ENCODE peak calls at places on chromosome 20, in four cellular contexts. One of them, this sample, is unnamed. For H3K4me1 and H3K36me3, the result is how much of the 10 kb centered on the place peaks cover.

GRCh38 chr20:35269055-35269781 is 8.7 kb downstream of the MMP24OS start:
- DNase-seq in small intestine: peak
- DNase-seq in CD8-positive, alpha-beta memory T cell: peak
- DNase-seq in CD8-positive, alpha-beta T cell: peak
- DNase-seq in this sample: peak

GRCh38 chr20:45911486-45912343 is at the start of gene PLTP:
- DNase-seq in small intestine: no peak
- DNase-seq in CD8-positive, alpha-beta memory T cell: peak
- DNase-seq in CD8-positive, alpha-beta T cell: peak
- DNase-seq in this sample: peak

GRCh38 chr20:25297141-25297905 is 49.4 kb downstream of the PYGB start:
- DNase-seq in small intestine: no peak
- DNase-seq in CD8-positive, alpha-beta memory T cell: no peak
- DNase-seq in CD8-positive, alpha-beta T cell: no peak
- DNase-seq in this sample: peak

GRCh38 chr20:51966296-51966971 is 164.1 kb upstream of the SALL4 start:
- DNase-seq in small intestine: peak
- DNase-seq in CD8-positive, alpha-beta memory T cell: no peak
- DNase-seq in CD8-positive, alpha-beta T cell: no peak
- DNase-seq in this sample: peak

GRCh38 chr20:38604873-38605303 is 3.3 kb downstream of the ARHGAP40 start:
- DNase-seq in small intestine: no peak
- DNase-seq in CD8-positive, alpha-beta memory T cell: no peak
- DNase-seq in CD8-positive, alpha-beta T cell: no peak
- DNase-seq in this sample: no peak

GRCh38 chr20:37457928-37458327 is 63.1 kb upstream of the NNAT start:
- DNase-seq in small intestine: no peak
- DNase-seq in CD8-positive, alpha-beta memory T cell: no peak
- DNase-seq in CD8-positive, alpha-beta T cell: no peak
- DNase-seq in this sample: no peak

GRCh38 chr20:44344723-44345122 is 7.9 kb downstream of the R3HDML start:
- DNase-seq in small intestine: no peak
- DNase-seq in CD8-positive, alpha-beta memory T cell: no peak
- DNase-seq in CD8-positive, alpha-beta T cell: no peak
- DNase-seq in this sample: no peak

GRCh38 chr20:56454754-56455153 is 13.7 kb upstream of the RTF2 start:
- DNase-seq in small intestine: no peak
- DNase-seq in CD8-positive, alpha-beta memory T cell: no peak
- DNase-seq in CD8-positive, alpha-beta T cell: no peak
- DNase-seq in this sample: no peak

GRCh38 chr20:35719717-35720116 is 20.5 kb downstream of the ROMO1 start:
- DNase-seq in small intestine: no peak
- DNase-seq in CD8-positive, alpha-beta memory T cell: no peak
- DNase-seq in CD8-positive, alpha-beta T cell: no peak
- DNase-seq in this sample: no peak

GRCh38 chr20:52379723-52380336 is 188.3 kb upstream of the ZFP64 start:
- DNase-seq in small intestine: peak
- DNase-seq in CD8-positive, alpha-beta memory T cell: peak
- DNase-seq in CD8-positive, alpha-beta T cell: peak
- DNase-seq in this sample: peak

GRCh38 chr20:9966966-9967365 is 67.8 kb upstream of the ANKEF1 start:
- DNase-seq in small intestine: peak
- DNase-seq in CD8-positive, alpha-beta memory T cell: no peak
- DNase-seq in CD8-positive, alpha-beta T cell: no peak
- DNase-seq in this sample: no peak

GRCh38 chr20:17935186-17935585 is 33.4 kb downstream of the SNX5 start:
- DNase-seq in small intestine: no peak
- DNase-seq in CD8-positive, alpha-beta memory T cell: no peak
- DNase-seq in CD8-positive, alpha-beta T cell: no peak
- DNase-seq in this sample: no peak

GRCh38 chr20:54276577-54277169 is 68.8 kb downstream of the PFDN4 start:
- DNase-seq in small intestine: no peak
- DNase-seq in CD8-positive, alpha-beta memory T cell: no peak
- DNase-seq in CD8-positive, alpha-beta T cell: no peak
- DNase-seq in this sample: no peak

GRCh38 chr20:4087923-4088322 is 72.6 kb upstream of the RNF24 start:
- DNase-seq in small intestine: no peak
- DNase-seq in CD8-positive, alpha-beta memory T cell: no peak
- DNase-seq in CD8-positive, alpha-beta T cell: no peak
- DNase-seq in this sample: no peak

GRCh38 chr20:17614176-17614811 is 44.4 kb downstream of the DSTN start:
- DNase-seq in small intestine: peak
- DNase-seq in CD8-positive, alpha-beta memory T cell: no peak
- DNase-seq in CD8-positive, alpha-beta T cell: no peak
- DNase-seq in this sample: peak

GRCh38 chr20:35273449-35274171 is 4.3 kb downstream of the MMP24OS start:
- DNase-seq in small intestine: no peak
- DNase-seq in CD8-positive, alpha-beta memory T cell: no peak
- DNase-seq in CD8-positive, alpha-beta T cell: no peak
- DNase-seq in this sample: peak

GRCh38 chr20:56629464-56630085 is 469 bp downstream of the TFAP2C start:
- DNase-seq in small intestine: no peak
- DNase-seq in CD8-positive, alpha-beta memory T cell: no peak
- DNase-seq in CD8-positive, alpha-beta T cell: no peak
- DNase-seq in this sample: no peak

GRCh38 chr20:29763821-29764511 is 1493.5 kb upstream of the DEFB115 start:
- DNase-seq in small intestine: no peak
- DNase-seq in CD8-positive, alpha-beta memory T cell: no peak
- DNase-seq in CD8-positive, alpha-beta T cell: no peak
- DNase-seq in this sample: no peak

GRCh38 chr20:24163501-24163900 is 174.9 kb upstream of the GGTLC1 start:
- DNase-seq in small intestine: no peak
- DNase-seq in CD8-positive, alpha-beta memory T cell: no peak
- DNase-seq in CD8-positive, alpha-beta T cell: no peak
- DNase-seq in this sample: no peak

GRCh38 chr20:40085513-40085912 is 603.5 kb downstream of the MAFB start:
- DNase-seq in small intestine: no peak
- DNase-seq in CD8-positive, alpha-beta memory T cell: no peak
- DNase-seq in CD8-positive, alpha-beta T cell: no peak
- DNase-seq in this sample: no peak

GRCh38 chr20:571754-572331 is 28.3 kb upstream of the CSNK2A1 start:
- DNase-seq in small intestine: peak
- DNase-seq in CD8-positive, alpha-beta memory T cell: no peak
- DNase-seq in CD8-positive, alpha-beta T cell: no peak
- DNase-seq in this sample: peak

GRCh38 chr20:36802326-36803223 is 29.0 kb upstream of the DSN1 start:
- DNase-seq in small intestine: no peak
- DNase-seq in CD8-positive, alpha-beta memory T cell: no peak
- DNase-seq in CD8-positive, alpha-beta T cell: no peak
- DNase-seq in this sample: no peak

GRCh38 chr20:23954008-23954745 is 34.4 kb downstream of the GGTLC1 start:
- DNase-seq in small intestine: no peak
- DNase-seq in CD8-positive, alpha-beta memory T cell: no peak
- DNase-seq in CD8-positive, alpha-beta T cell: no peak
- DNase-seq in this sample: no peak

GRCh38 chr20:7673841-7674240 is 266.4 kb downstream of the HAO1 start:
- DNase-seq in small intestine: no peak
- DNase-seq in CD8-positive, alpha-beta memory T cell: no peak
- DNase-seq in CD8-positive, alpha-beta T cell: no peak
- DNase-seq in this sample: no peak

GRCh38 chr20:24634855-24635254 is 165.4 kb downstream of the SYNDIG1 start:
- DNase-seq in small intestine: no peak
- DNase-seq in CD8-positive, alpha-beta memory T cell: no peak
- DNase-seq in CD8-positive, alpha-beta T cell: no peak
- DNase-seq in this sample: peak

GRCh38 chr20:56653221-56653620 is 24.1 kb downstream of the TFAP2C start:
- DNase-seq in small intestine: no peak
- DNase-seq in CD8-positive, alpha-beta memory T cell: no peak
- DNase-seq in CD8-positive, alpha-beta T cell: no peak
- DNase-seq in this sample: no peak

GRCh38 chr20:47160992-47161391 is 195.5 kb downstream of the ZMYND8 start:
- DNase-seq in small intestine: no peak
- DNase-seq in CD8-positive, alpha-beta memory T cell: no peak
- DNase-seq in CD8-positive, alpha-beta T cell: no peak
- DNase-seq in this sample: no peak
- H3K4me1 ChIP-seq in small intestine: under half
- H3K4me1 ChIP-seq in CD8-positive, alpha-beta memory T cell: under half
- H3K4me1 ChIP-seq in CD8-positive, alpha-beta T cell: under half
- H3K4me1 ChIP-seq in this sample: under half

GRCh38 chr20:62844182-62844581 is 17.4 kb downstream of the TCFL5 start:
- DNase-seq in small intestine: no peak
- DNase-seq in CD8-positive, alpha-beta memory T cell: no peak
- DNase-seq in CD8-positive, alpha-beta T cell: no peak
- DNase-seq in this sample: no peak

GRCh38 chr20:62845818-62846527 is 15.6 kb downstream of the TCFL5 start:
- DNase-seq in small intestine: no peak
- DNase-seq in CD8-positive, alpha-beta memory T cell: no peak
- DNase-seq in CD8-positive, alpha-beta T cell: no peak
- DNase-seq in this sample: peak

GRCh38 chr20:62846528-62846890 is 15.1 kb downstream of the TCFL5 start:
- DNase-seq in small intestine: no peak
- DNase-seq in CD8-positive, alpha-beta memory T cell: no peak
- DNase-seq in CD8-positive, alpha-beta T cell: no peak
- DNase-seq in this sample: no peak

GRCh38 chr20:62843656-62844055 is 18.0 kb downstream of the TCFL5 start:
- DNase-seq in small intestine: no peak
- DNase-seq in CD8-positive, alpha-beta memory T cell: no peak
- DNase-seq in CD8-positive, alpha-beta T cell: no peak
- DNase-seq in this sample: no peak

GRCh38 chr20:62845416-62845815 is 16.2 kb downstream of the TCFL5 start:
- DNase-seq in small intestine: no peak
- DNase-seq in CD8-positive, alpha-beta memory T cell: no peak
- DNase-seq in CD8-positive, alpha-beta T cell: no peak
- DNase-seq in this sample: no peak
- H3K4me3 ChIP-seq in small intestine: no peak
- H3K4me3 ChIP-seq in CD8-positive, alpha-beta memory T cell: no peak
- H3K4me3 ChIP-seq in CD8-positive, alpha-beta T cell: no peak
- H3K4me3 ChIP-seq in this sample: no peak

GRCh38 chr20:5947276-5947675 is 3.1 kb downstream of the TRMT6 start:
- DNase-seq in small intestine: no peak
- DNase-seq in CD8-positive, alpha-beta memory T cell: no peak
- DNase-seq in CD8-positive, alpha-beta T cell: no peak
- DNase-seq in this sample: peak

GRCh38 chr20:5950271-5951031 is at the start of the genes MCM8 and TRMT6:
- DNase-seq in small intestine: peak
- DNase-seq in CD8-positive, alpha-beta memory T cell: peak
- DNase-seq in CD8-positive, alpha-beta T cell: peak
- DNase-seq in this sample: peak

GRCh38 chr20:5949943-5950270 is 426 bp downstream of the TRMT6 start:
- DNase-seq in small intestine: peak
- DNase-seq in CD8-positive, alpha-beta memory T cell: no peak
- DNase-seq in CD8-positive, alpha-beta T cell: no peak
- DNase-seq in this sample: no peak

DNA sequence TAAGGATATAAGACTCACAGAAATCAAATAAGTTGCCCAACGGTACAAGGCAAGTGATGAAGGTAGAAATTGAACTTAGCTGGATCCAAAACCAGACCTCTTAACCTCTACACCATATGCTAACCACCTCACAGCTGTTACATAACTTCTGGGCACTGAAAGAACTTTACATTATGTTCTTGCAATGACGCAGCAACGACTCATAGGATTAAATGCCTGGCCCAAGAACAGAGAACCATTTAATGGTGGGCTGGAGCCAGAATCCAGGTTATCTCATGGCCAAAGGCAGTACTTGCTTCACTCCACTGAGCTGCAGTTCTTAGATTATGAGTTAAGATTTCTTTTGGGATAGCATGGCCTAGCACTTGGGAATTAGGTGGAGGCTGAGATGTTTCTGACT is 4.4 kb downstream of the TRMT6 start:
- DNase-seq in small intestine: no peak
- DNase-seq in CD8-positive, alpha-beta memory T cell: no peak
- DNase-seq in CD8-positive, alpha-beta T cell: no peak
- DNase-seq in this sample: no peak
- H3K36me3 ChIP-seq in small intestine: under half
- H3K36me3 ChIP-seq in CD8-positive, alpha-beta memory T cell: under half
- H3K36me3 ChIP-seq in CD8-positive, alpha-beta T cell: under half
- H3K36me3 ChIP-seq in this sample: half or more

GRCh38 chr20:33842346-33842745 is 31.2 kb downstream of the CHMP4B start:
- DNase-seq in small intestine: no peak
- DNase-seq in CD8-positive, alpha-beta memory T cell: no peak
- DNase-seq in CD8-positive, alpha-beta T cell: no peak
- DNase-seq in this sample: no peak
- H3K4me1 ChIP-seq in small intestine: half or more
- H3K4me1 ChIP-seq in CD8-positive, alpha-beta memory T cell: half or more
- H3K4me1 ChIP-seq in CD8-positive, alpha-beta T cell: half or more
- H3K4me1 ChIP-seq in this sample: half or more

GRCh38 chr20:33059741-33060390 is 6.2 kb downstream of the BPIFB3 start:
- DNase-seq in small intestine: no peak
- DNase-seq in CD8-positive, alpha-beta memory T cell: no peak
- DNase-seq in CD8-positive, alpha-beta T cell: no peak
- DNase-seq in this sample: no peak

GRCh38 chr20:33063271-33063670 is 9.6 kb downstream of the BPIFB3 start:
- DNase-seq in small intestine: no peak
- DNase-seq in CD8-positive, alpha-beta memory T cell: no peak
- DNase-seq in CD8-positive, alpha-beta T cell: no peak
- DNase-seq in this sample: no peak

GRCh38 chr20:33062105-33062629 is 8.5 kb downstream of the BPIFB3 start:
- DNase-seq in small intestine: no peak
- DNase-seq in CD8-positive, alpha-beta memory T cell: no peak
- DNase-seq in CD8-positive, alpha-beta T cell: no peak
- DNase-seq in this sample: no peak

GRCh38 chr20:33062750-33063149 is 9.0 kb downstream of the BPIFB3 start:
- DNase-seq in small intestine: no peak
- DNase-seq in CD8-positive, alpha-beta memory T cell: no peak
- DNase-seq in CD8-positive, alpha-beta T cell: no peak
- DNase-seq in this sample: no peak

DNA sequence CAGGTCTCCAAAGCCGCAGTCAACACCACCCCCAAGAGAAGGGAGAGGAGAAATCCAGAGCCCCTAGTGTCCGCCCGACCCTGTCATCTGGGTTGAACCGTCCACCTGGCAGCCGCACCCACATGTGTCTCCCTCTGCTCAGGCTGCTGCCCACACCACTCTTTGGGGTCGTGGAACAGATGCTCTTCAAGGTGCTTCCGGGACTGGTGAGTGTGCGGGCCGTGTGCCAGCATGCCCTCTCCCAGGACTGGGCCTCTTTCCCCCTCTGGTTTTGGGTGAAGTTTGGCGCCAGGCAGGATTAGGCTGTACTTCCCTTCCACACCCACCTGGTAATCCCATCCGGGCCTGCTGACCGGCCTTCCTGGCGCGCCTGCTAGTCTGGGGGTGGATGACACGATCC is 7.9 kb downstream of the BPIFB3 start:
- DNase-seq in small intestine: no peak
- DNase-seq in CD8-positive, alpha-beta memory T cell: no peak
- DNase-seq in CD8-positive, alpha-beta T cell: no peak
- DNase-seq in this sample: no peak
- H3K4me3 ChIP-seq in small intestine: no peak
- H3K4me3 ChIP-seq in CD8-positive, alpha-beta memory T cell: no peak
- H3K4me3 ChIP-seq in CD8-positive, alpha-beta T cell: no peak
- H3K4me3 ChIP-seq in this sample: no peak

GRCh38 chr20:41456341-41456740 is 89.7 kb upstream of the EMILIN3 start:
- DNase-seq in small intestine: no peak
- DNase-seq in CD8-positive, alpha-beta memory T cell: no peak
- DNase-seq in CD8-positive, alpha-beta T cell: no peak
- DNase-seq in this sample: no peak

GRCh38 chr20:41453006-41453950 is 86.7 kb upstream of the EMILIN3 start:
- DNase-seq in small intestine: no peak
- DNase-seq in CD8-positive, alpha-beta memory T cell: no peak
- DNase-seq in CD8-positive, alpha-beta T cell: no peak
- DNase-seq in this sample: no peak

GRCh38 chr20:41454250-41454649 is 87.6 kb upstream of the EMILIN3 start:
- DNase-seq in small intestine: no peak
- DNase-seq in CD8-positive, alpha-beta memory T cell: no peak
- DNase-seq in CD8-positive, alpha-beta T cell: no peak
- DNase-seq in this sample: no peak

GRCh38 chr20:41457173-41457857 is 90.7 kb upstream of the EMILIN3 start:
- DNase-seq in small intestine: no peak
- DNase-seq in CD8-positive, alpha-beta memory T cell: no peak
- DNase-seq in CD8-positive, alpha-beta T cell: no peak
- DNase-seq in this sample: no peak

GRCh38 chr20:41452226-41452625 is 85.6 kb upstream of the EMILIN3 start:
- DNase-seq in small intestine: no peak
- DNase-seq in CD8-positive, alpha-beta memory T cell: no peak
- DNase-seq in CD8-positive, alpha-beta T cell: no peak
- DNase-seq in this sample: no peak
- H3K36me3 ChIP-seq in small intestine: under half
- H3K36me3 ChIP-seq in CD8-positive, alpha-beta memory T cell: half or more
- H3K36me3 ChIP-seq in CD8-positive, alpha-beta T cell: half or more
- H3K36me3 ChIP-seq in this sample: half or more